ENCODE peak calls at places on chromosomes 12 and 14, in four cellular contexts. N, R, K and Q are unnamed samples.
A peak's percentile ranks its signal among the peaks of the same experiment; 100 is the strongest.

GRCh38 chr12:18546399-18546798 is 191.4 kb downstream of the PLCZ1 start:
- DNase-seq in N (no peak), R (no peak), K (no peak), Q (no peak)

GRCh38 chr12:50947932-50948331 is 4.4 kb upstream of the HIGD1C start:
- DNase-seq in N (no peak), R (no peak), K (no peak), Q (no peak)

GRCh38 chr12:100959481-100959880 is 164.9 kb downstream of the ANO4 start:
- DNase-seq in N (no peak), R (no peak), K (no peak), Q (no peak)

GRCh38 chr12:50509009-50509663 is 4.4 kb downstream of the DIP2B start:
- DNase-seq in N (no peak), R (no peak), K (no peak), Q (no peak)

GRCh38 chr14:49249022-49249421 is 337.2 kb downstream of the RPS29 start:
- DNase-seq in N (no peak), R (no peak), K (no peak), Q (no peak)

GRCh38 chr12:121391619-121392324 is 8.1 kb upstream of the RNF34 start:
- DNase-seq in N (no peak), R (peak; percentile 53), K (peak; percentile 33), Q (peak; percentile 38)

GRCh38 chr14:99254391-99255009 is 17.5 kb downstream of the BCL11B start:
- DNase-seq in N (no peak), R (no peak), K (no peak), Q (no peak)

GRCh38 chr12:64621257-64621942 is 11.1 kb downstream of the RASSF3 start:
- DNase-seq in N (no peak), R (peak; percentile 91), K (no peak), Q (no peak)

GRCh38 chr12:70393787-70394519 is 27.9 kb downstream of the KCNMB4 start:
- DNase-seq in N (no peak), R (no peak), K (no peak), Q (no peak)

GRCh38 chr14:105616802-105617192 is 90.4 kb downstream of the TMEM121 start:
- DNase-seq in N (no peak), R (no peak), K (no peak), Q (no peak)

GRCh38 chr12:118999107-118999506 is 17.8 kb downstream of the SRRM4 start:
- DNase-seq in N (no peak), R (no peak), K (no peak), Q (no peak)

GRCh38 chr14:20419404-20419803 is 6.1 kb upstream of the TEP1 start:
- DNase-seq in N (no peak), R (no peak), K (no peak), Q (no peak)

GRCh38 chr12:20410746-20411145 is 42.4 kb downstream of the PDE3A start:
- DNase-seq in N (no peak), R (no peak), K (no peak), Q (no peak)

GRCh38 chr14:61542848-61543790 is 152.2 kb upstream of the HIF1A start:
- DNase-seq in N (no peak), R (no peak), K (no peak), Q (no peak)

GRCh38 chr14:83287300-83287699 is 1753.6 kb upstream of the SEL1L start:
- DNase-seq in N (no peak), R (no peak), K (no peak), Q (no peak)

GRCh38 chr14:45709541-45709940 is 456.5 kb upstream of the MIS18BP1 start:
- DNase-seq in N (no peak), R (no peak), K (no peak), Q (no peak)

GRCh38 chr12:64828713-64829112 is 4.3 kb downstream of the TBC1D30 start:
- DNase-seq in N (no peak), R (no peak), K (no peak), Q (no peak)

GRCh38 chr14:94041551-94042346 is 15.6 kb downstream of the OTUB2 start:
- DNase-seq in N (no peak), R (no peak), K (peak; percentile 54), Q (no peak)

GRCh38 chr12:98606367-98606985 is 13.0 kb downstream of the SLC25A3 start:
- DNase-seq in N (no peak), R (no peak), K (no peak), Q (no peak)

GRCh38 chr14:104152246-104152575 is 13.8 kb downstream of the KIF26A start:
- DNase-seq in N (no peak), R (no peak), K (no peak), Q (no peak)

GRCh38 chr12:115504241-115504941 is 773.1 kb downstream of the MED13L start:
- DNase-seq in N (no peak), R (peak; percentile 72), K (no peak), Q (no peak)

GRCh38 chr14:77529963-77530362 is 31.3 kb upstream of the ISM2 start:
- DNase-seq in N (no peak), R (no peak), K (no peak), Q (no peak)

GRCh38 chr12:111448266-111448830 is 42.6 kb downstream of the SH2B3 start:
- DNase-seq in N (peak; percentile 38), R (no peak), K (peak; percentile 16), Q (no peak)

GRCh38 chr12:79439179-79439825 is 251.5 kb downstream of the PAWR start:
- DNase-seq in N (no peak), R (no peak), K (no peak), Q (no peak)

GRCh38 chr14:57833304-57833703 is 32.6 kb downstream of the SLC35F4 start:
- DNase-seq in N (no peak), R (no peak), K (no peak), Q (no peak)

GRCh38 chr14:104147346-104148125 is 9.1 kb downstream of the KIF26A start:
- DNase-seq in N (peak; percentile 53), R (no peak), K (no peak), Q (no peak)

GRCh38 chr12:75933136-75933535 is 98.4 kb downstream of the PHLDA1 start:
- DNase-seq in N (no peak), R (no peak), K (no peak), Q (no peak)

GRCh38 chr12:15188136-15188535 is 33.1 kb downstream of the RERG start:
- DNase-seq in N (no peak), R (no peak), K (no peak), Q (no peak)

GRCh38 chr14:84894254-84894653 is 635.7 kb upstream of the FLRT2 start:
- DNase-seq in N (no peak), R (no peak), K (no peak), Q (no peak)

GRCh38 chr12:6745751-6746525 is 7.0 kb downstream of the MLF2 start:
- DNase-seq in N (no peak), R (no peak), K (no peak), Q (no peak)

GRCh38 chr12:122064780-122065588 is 13.6 kb upstream of the MLXIP start:
- DNase-seq in N (peak; percentile 52), R (no peak), K (no peak), Q (no peak)

GRCh38 chr14:74599946-74600345 is 12.1 kb downstream of the LTBP2 start:
- DNase-seq in N (no peak), R (no peak), K (no peak), Q (no peak)

GRCh38 chr12:2997989-2998670 is 38.9 kb downstream of the TEAD4 start:
- DNase-seq in N (no peak), R (no peak), K (no peak), Q (no peak)

GRCh38 chr14:105531088-105531957 is 4.9 kb downstream of the TMEM121 start:
- DNase-seq in N (no peak), R (no peak), K (no peak), Q (no peak)

GRCh38 chr12:72285861-72286260 is 13.7 kb downstream of the TRHDE start:
- DNase-seq in N (no peak), R (no peak), K (no peak), Q (no peak)

GRCh38 chr14:93263416-93263815 is 56.4 kb downstream of the UBR7 start:
- DNase-seq in N (no peak), R (no peak), K (no peak), Q (no peak)

GRCh38 chr12:129145381-129145780 is 292.1 kb downstream of the GLT1D1 start:
- DNase-seq in N (no peak), R (no peak), K (no peak), Q (no peak)

GRCh38 chr12:64736771-64737170 is 22.4 kb downstream of the GNS start:
- DNase-seq in N (no peak), R (no peak), K (no peak), Q (no peak)

GRCh38 chr12:116689586-116689985 is 48.3 kb downstream of the SPRING1 start:
- DNase-seq in N (no peak), R (no peak), K (no peak), Q (no peak)

GRCh38 chr12:96811083-96811482 is 96.0 kb upstream of the NEDD1 start:
- DNase-seq in N (no peak), R (no peak), K (no peak), Q (no peak)

GRCh38 chr12:96812153-96812552 is 94.9 kb upstream of the NEDD1 start:
- DNase-seq in N (no peak), R (no peak), K (no peak), Q (no peak)

GRCh38 chr12:96810057-96810456 is 97.0 kb upstream of the NEDD1 start:
- DNase-seq in N (no peak), R (no peak), K (no peak), Q (no peak)

GRCh38 chr12:96810477-96810876 is 96.6 kb upstream of the NEDD1 start:
- DNase-seq in N (no peak), R (no peak), K (no peak), Q (no peak)

DNA sequence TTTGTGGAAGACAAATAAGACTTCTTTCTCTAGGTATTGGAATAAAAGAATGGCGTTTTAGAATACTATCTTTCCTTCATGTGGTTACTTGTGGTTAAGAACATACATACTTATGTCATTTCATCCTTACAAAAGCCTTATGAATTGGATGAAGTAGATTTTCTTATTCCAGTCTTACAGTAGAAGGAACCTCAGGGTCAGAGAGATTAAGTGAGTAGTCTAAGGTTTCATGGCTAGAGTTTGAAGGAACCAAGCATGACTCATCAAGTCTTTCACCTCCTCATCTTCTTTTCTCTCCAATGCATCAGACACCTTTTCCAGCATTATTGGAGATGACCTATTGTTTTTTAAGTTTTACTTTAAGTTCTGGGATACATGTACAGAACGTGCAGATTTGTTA is 92.9 kb upstream of the NEDD1 start:
- DNase-seq in N (no peak), R (no peak), K (no peak), Q (no peak)
- H3K4me3 ChIP-seq in N (no peak overlapping the region), R (no peak overlapping the region), K (no peak overlapping the region), Q (no peak overlapping the region)

GRCh38 chr14:89416002-89416995 is 734 bp downstream of the FOXN3 start:
- DNase-seq in N (peak; percentile 100), R (peak; percentile 94), K (peak; percentile 98), Q (peak; percentile 100)
- TF ChIP-seq EP300 in N (no peak), R (no peak), K (no peak), Q (no peak)

GRCh38 chr12:570949-571794 is 92.1 kb downstream of the NINJ2 start:
- DNase-seq in N (peak; percentile 75), R (no peak), K (peak; percentile 83), Q (peak; percentile 82)
- TF ChIP-seq POLR2AphosphoS5 in N (no peak), R (no peak), K (peak; percentile 61), Q (no peak)

GRCh38 chr14:91858536-91859275 is 8.6 kb downstream of the TC2N start:
- DNase-seq in N (no peak), R (no peak), K (no peak), Q (no peak)
- H3K4me3 ChIP-seq in N (no peak overlapping the region), R (no peak overlapping the region), K (no peak overlapping the region), Q (no peak overlapping the region)

GRCh38 chr14:67973415-67973814 is 153.8 kb downstream of the RAD51B start:
- DNase-seq in N (no peak), R (no peak), K (no peak), Q (no peak)
- TF ChIP-seq EP300 in N (no peak), R (no peak), K (no peak), Q (no peak)